ENCODE peak calls at places on chromosomes 12 and 14, in five cellular contexts. N is adipocyte; T is islet precursor cell; B is effector memory CD4-positive, alpha-beta T cell; I is GM04503. W is an unnamed sample.

GRCh38 chr14:69263364-69263763 is 3.4 kb downstream of the GALNT16 start:
- DNase-seq in N (peak; percentile 98), T (peak; percentile 77), B (no peak), I (peak; percentile 94), W (no peak)

GRCh38 chr12:95207407-95207806 is 9.9 kb downstream of the FGD6 start:
- DNase-seq in N (no peak), T (no peak), B (no peak), I (no peak), W (no peak)

GRCh38 chr12:58977476-58977875 is 57.2 kb upstream of the LRIG3 start:
- DNase-seq in N (no peak), T (no peak), B (no peak), I (no peak), W (no peak)

GRCh38 chr14:35088514-35088913 is 33.3 kb downstream of the PPP2R3C start:
- DNase-seq in N (no peak), T (no peak), B (no peak), I (no peak), W (no peak)

GRCh38 chr14:74980746-74981661 is 21.7 kb upstream of the EIF2B2 start:
- DNase-seq in N (peak; percentile 17), T (peak; percentile 82), B (no peak), I (no peak), W (no peak)

GRCh38 chr14:20684662-20685456 is 499 bp downstream of the RNASE4 start:
- DNase-seq in N (peak; percentile 79), T (no peak), B (no peak), I (peak; percentile 25), W (no peak)

GRCh38 chr12:56128669-56129209 is 672 bp downstream of the ESYT1 start:
- DNase-seq in N (peak; percentile 68), T (no peak), B (no peak), I (no peak), W (no peak)

GRCh38 chr12:66236969-66237368 is 48.0 kb downstream of the IRAK3 start:
- DNase-seq in N (no peak), T (no peak), B (no peak), I (no peak), W (no peak)

GRCh38 chr12:42921741-42922511 is 332.4 kb upstream of the PRICKLE1 start:
- DNase-seq in N (peak; percentile 34), T (peak; percentile 95), B (no peak), I (no peak), W (no peak)

GRCh38 chr14:85466678-85467077 is 63.3 kb upstream of the FLRT2 start:
- DNase-seq in N (no peak), T (no peak), B (no peak), I (no peak), W (no peak)

W was measured in T-helper 9 cell.